ENCODE peak calls at places on chromosomes 4 and X, in seven cellular contexts. B is neural progenitor cell, W is PC-3, C is GM23338, S is hepatocyte, Z is MM.1S, P is HCT116. O is an unnamed sample.
A peak's percentile ranks its signal among the peaks of the same experiment; 100 is the strongest.

GRCh38 chr4:81512945-81513584 is 41.4 kb upstream of the RASGEF1B start:
- DNase-seq in P (no peak), S (no peak), B (no peak), Z (no peak), W (no peak), C (no peak), O (no peak)

GRCh38 chr4:110088670-110089069 is 109.7 kb downstream of the ELOVL6 start:
- DNase-seq in P (peak; percentile 48), S (no peak), B (no peak), C (peak; percentile 34), Z (peak; percentile 32), W (peak; percentile 49), O (peak; percentile 62)

GRCh38 chr4:37763831-37764230 is 62.7 kb upstream of the PGM2 start:
- DNase-seq in W (no peak), S (no peak), Z (no peak), C (no peak), P (no peak), B (no peak), O (no peak)

GRCh38 chrX:148804579-148804978 is 304.2 kb downstream of the AFF2 start:
- DNase-seq in C (no peak), Z (no peak), W (no peak), B (no peak), P (no peak), S (no peak), O (peak; percentile 14)

GRCh38 chrX:13005671-13006473 is 31.0 kb downstream of the TMSB4X start:
- DNase-seq in Z (peak; percentile 43), B (no peak), C (no peak), S (no peak), P (no peak), W (no peak), O (peak; percentile 70)

GRCh38 chr4:117560329-117560728 is 474.0 kb upstream of the NDST3 start:
- DNase-seq in S (no peak), C (peak; percentile 4), B (no peak), P (peak; percentile 7), Z (peak; percentile 35), W (peak; percentile 50), O (no peak)

GRCh38 chr4:108851346-108851745 is 88.5 kb upstream of the ETNPPL start:
- DNase-seq in C (no peak), B (no peak), Z (no peak), W (no peak), S (no peak), P (no peak), O (peak; percentile 60)

GRCh38 chrX:123753656-123754350 is 21.0 kb upstream of the THOC2 start:
- DNase-seq in W (no peak), Z (no peak), S (no peak), B (no peak), C (no peak), P (no peak), O (no peak)

GRCh38 chr4:48698029-48698901 is 81.8 kb downstream of the FRYL start:
- DNase-seq in S (peak; percentile 76), Z (no peak), P (peak; percentile 44), C (no peak), W (peak; percentile 81), B (peak; percentile 15), O (peak; percentile 85)

GRCh38 chr4:118280501-118281218 is 72.1 kb downstream of the PRSS12 start:
- DNase-seq in C (peak; percentile 80), S (peak; percentile 77), W (peak; percentile 60), P (peak; percentile 67), Z (peak; percentile 49), B (peak; percentile 70), O (peak; percentile 72)

DNA sequence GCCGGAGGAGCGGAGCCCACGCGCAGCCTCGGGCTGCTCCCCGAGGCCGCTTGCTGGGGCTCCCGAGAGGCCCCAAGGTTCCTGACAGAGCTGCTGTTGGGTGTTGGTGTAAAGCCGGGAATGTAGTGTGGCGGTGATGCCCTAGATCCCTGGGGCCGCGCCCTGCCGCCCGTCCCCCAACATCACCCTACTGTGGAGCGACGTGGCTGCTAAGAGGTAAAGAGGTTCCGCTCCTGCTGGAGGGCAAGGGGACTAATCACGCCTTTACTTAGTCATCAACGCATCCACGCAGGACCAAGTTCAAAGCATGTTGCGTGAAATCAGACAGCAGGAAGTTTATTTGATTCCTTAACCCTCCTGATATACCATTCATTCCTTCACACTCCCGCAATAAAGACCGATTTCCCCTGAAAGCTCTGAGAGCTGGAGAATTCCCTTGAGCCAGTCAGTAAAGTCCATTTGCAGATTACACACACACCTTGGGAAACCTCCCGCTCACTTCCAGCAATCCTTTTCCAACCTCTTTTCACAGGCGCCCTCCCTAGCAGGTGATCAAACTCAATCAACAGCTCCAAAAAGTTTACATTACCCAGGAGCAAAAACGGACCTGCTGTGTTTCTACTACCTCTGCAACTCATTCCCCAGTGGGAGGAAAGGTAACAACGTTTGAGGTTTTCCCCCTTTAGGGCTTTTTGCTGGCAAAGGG is 578 bp upstream of the GABRA2 start:
- DNase-seq in Z (no peak), S (peak; percentile 17), C (peak; percentile 47), W (no peak), B (peak; percentile 6), P (no peak), O (no peak)
- TF ChIP-seq EZH2 in Z (no peak), S (peak; percentile 61), C (peak; percentile 61), W (no peak), B (peak; percentile 53), P (no peak), O (peak; percentile 9)

DNA sequence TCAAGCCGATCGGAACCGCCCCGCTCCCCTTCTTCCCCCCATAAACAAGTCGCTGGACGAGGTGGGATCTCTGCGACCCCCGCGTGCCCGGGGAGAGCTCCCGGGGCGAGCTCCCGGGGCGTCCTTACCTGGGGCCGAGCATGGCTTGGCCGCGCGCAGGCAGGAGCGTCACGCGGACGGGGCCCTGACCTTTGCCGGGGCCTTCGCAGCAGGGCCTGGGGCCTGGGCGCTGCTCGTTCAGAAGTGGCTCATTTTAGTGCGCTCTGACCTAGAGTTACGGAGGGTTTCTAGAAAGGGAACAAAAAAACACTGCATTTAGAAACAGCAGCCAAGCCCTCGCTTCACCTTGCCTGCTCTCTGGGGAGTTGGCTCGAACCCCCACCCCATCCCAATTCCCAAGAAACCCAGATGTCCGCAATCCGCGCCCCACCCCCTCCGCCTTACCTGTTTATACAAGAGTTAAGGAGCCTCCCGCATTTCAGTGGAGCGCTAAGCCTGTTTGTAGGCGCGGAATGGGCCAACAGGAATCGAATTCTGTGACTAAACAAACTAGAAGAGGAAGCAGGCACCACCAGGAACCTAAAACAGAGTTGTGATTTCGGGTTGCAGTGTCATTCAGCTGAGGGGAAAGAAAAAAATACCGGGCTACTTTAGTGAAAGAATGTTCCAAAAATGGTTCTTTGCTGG is 814 bp upstream of the RBM47 start:
- DNase-seq in C (peak; percentile 94), Z (peak; percentile 65), B (peak; percentile 63), S (peak; percentile 69), W (peak; percentile 69), P (peak; percentile 26), O (no peak)
- TF ChIP-seq EZH2phosphoT487 in C (no peak), Z (no peak), B (no peak), S (no peak), W (no peak), P (no peak), O (no peak)

GRCh38 chr4:17500574-17500973 is 11.3 kb downstream of the QDPR start:
- DNase-seq in W (no peak), S (no peak), Z (no peak), C (no peak), B (no peak), P (no peak), O (no peak)

GRCh38 chr4:17502764-17503163 is 9.1 kb downstream of the QDPR start:
- DNase-seq in C (no peak), Z (no peak), P (no peak), B (no peak), W (peak; percentile 86), S (no peak), O (no peak)

DNA sequence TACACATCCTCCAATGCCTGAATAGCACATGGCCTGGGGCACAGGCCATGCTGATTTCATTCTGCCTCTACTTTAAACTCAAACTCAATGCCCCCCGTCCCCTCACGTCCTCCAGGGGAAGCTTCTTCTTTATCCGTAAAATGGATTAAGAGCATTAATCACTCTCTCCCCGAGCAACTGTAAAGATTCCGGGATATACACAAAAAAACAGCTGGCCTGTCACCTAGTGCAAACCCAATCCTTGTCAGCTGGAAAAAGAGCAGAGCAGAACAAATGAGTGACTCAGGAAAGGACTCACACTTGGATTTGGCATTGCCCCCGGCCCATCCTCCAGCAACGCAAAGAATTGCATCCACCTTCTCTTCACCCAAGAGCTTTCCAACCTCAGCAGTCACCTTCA is 7.8 kb downstream of the QDPR start:
- DNase-seq in W (no peak), B (no peak), S (no peak), Z (no peak), C (no peak), P (no peak), O (no peak)
- H3K4me3 ChIP-seq in W (no peak overlapping the region), B (no peak overlapping the region), S (no peak overlapping the region), Z (no peak overlapping the region), C (no peak overlapping the region), P (no peak overlapping the region), O (no peak overlapping the region)

GRCh38 chrX:40100537-40101429 is 3.0 kb upstream of the BCOR start:
- DNase-seq in Z (no peak), S (no peak), W (no peak), C (no peak), P (no peak), B (peak; percentile 74), O (no peak)

GRCh38 chrX:40101430-40101802 is 3.7 kb upstream of the BCOR start:
- DNase-seq in P (no peak), C (no peak), B (no peak), W (no peak), Z (no peak), S (no peak), O (no peak)

GRCh38 chrX:40104649-40105015 is 6.9 kb upstream of the BCOR start:
- DNase-seq in Z (peak; percentile 38), S (peak; percentile 82), W (peak; percentile 65), P (no peak), B (peak; percentile 53), C (no peak), O (peak; percentile 84)

GRCh38 chrX:40103565-40104323 is 6.0 kb upstream of the BCOR start:
- DNase-seq in S (peak; percentile 53), P (no peak), W (no peak), C (no peak), Z (no peak), B (peak; percentile 55), O (no peak)

GRCh38 chrX:40102393-40103381 is 4.9 kb upstream of the BCOR start:
- DNase-seq in B (peak; percentile 65), Z (no peak), C (no peak), W (no peak), S (peak; percentile 46), P (no peak), O (no peak)
- TF ChIP-seq EZH2 in B (peak; percentile 60), Z (no peak), C (no peak), W (no peak), S (no peak), P (no peak), O (no peak)